ENCODE peak calls at places on chromosomes 3 and 15, in ten cellular contexts. B, C, E, U, O, L, Z, F, P and G are unnamed samples.

GRCh38 chr15:100726070-100726420 is 123.7 kb downstream of the ASB7 start:
- DNase-seq in Z (no peak), E (no peak), F (no peak), O (no peak), U (no peak), P (no peak), C (no peak), B (peak; percentile 11), L (no peak), G (no peak)

GRCh38 chr3:78565712-78566111 is 1202.1 kb downstream of the ROBO1 start:
- DNase-seq in B (no peak), E (no peak), Z (no peak), U (no peak), L (no peak), O (no peak), F (no peak), P (no peak), C (no peak), G (no peak)

GRCh38 chr3:77407454-77407853 is 367.6 kb downstream of the ROBO2 start:
- DNase-seq in F (no peak), O (no peak), Z (no peak), L (no peak), E (no peak), C (no peak), P (no peak), B (no peak), U (no peak), G (no peak)

GRCh38 chr3:195900426-195901355 is 7.7 kb downstream of the TNK2 start:
- DNase-seq in E (no peak), O (no peak), C (no peak), Z (peak; percentile 91), F (no peak), U (peak; percentile 92), L (peak; percentile 58), B (no peak), P (peak; percentile 95), G (no peak)

GRCh38 chr3:10941972-10942371 is 50.6 kb upstream of the SLC6A1 start:
- DNase-seq in O (no peak), U (peak; percentile 43), P (no peak), B (no peak), L (no peak), E (no peak), C (peak; percentile 69), Z (no peak), F (no peak), G (no peak)

GRCh38 chr15:76575177-76576078 is 238.9 kb downstream of the ISL2 start:
- DNase-seq in F (no peak), B (no peak), U (peak; percentile 11), E (no peak), O (no peak), C (no peak), Z (no peak), P (peak; percentile 22), L (no peak), G (no peak)

GRCh38 chr3:151817473-151817872 is 3.6 kb downstream of the AADAC start:
- DNase-seq in C (no peak), B (no peak), Z (no peak), L (no peak), F (no peak), U (no peak), P (no peak), O (no peak), E (no peak), G (no peak)

GRCh38 chr3:79497447-79498111 is 270.2 kb downstream of the ROBO1 start:
- DNase-seq in L (no peak), C (no peak), O (peak; percentile 21), F (no peak), E (no peak), U (peak; percentile 4), B (no peak), P (peak; percentile 60), Z (no peak), G (no peak)

GRCh38 chr15:48876057-48876456 is 1.9 kb upstream of the EID1 start:
- DNase-seq in C (no peak), L (no peak), F (no peak), B (no peak), Z (no peak), P (no peak), E (no peak), U (no peak), O (no peak), G (no peak)

GRCh38 chr3:123272547-123272946 is 70.8 kb downstream of the SEC22A start:
- DNase-seq in O (no peak), C (no peak), B (no peak), E (no peak), Z (no peak), F (no peak), U (no peak), P (no peak), L (no peak), G (no peak)

GRCh38 chr3:158801200-158801599 is 654 bp upstream of the MFSD1 start:
- DNase-seq in U (peak; percentile 16), Z (peak; percentile 15), O (no peak), L (no peak), E (no peak), C (no peak), P (no peak), F (no peak), B (no peak), G (no peak)

GRCh38 chr3:65178703-65179102 is 490.9 kb upstream of the ADAMTS9 start:
- DNase-seq in P (no peak), O (no peak), B (no peak), Z (no peak), U (no peak), F (no peak), C (no peak), E (no peak), L (no peak), G (no peak)

GRCh38 chr15:40150163-40150925 is 10.5 kb upstream of the BUB1B start:
- DNase-seq in B (no peak), Z (peak; percentile 31), L (peak; percentile 27), U (peak; percentile 72), F (peak; percentile 90), E (no peak), O (peak; percentile 91), P (peak; percentile 44), C (no peak), G (no peak)

GRCh38 chr3:114809668-114810413 is 337.2 kb downstream of the ZBTB20 start:
- DNase-seq in B (no peak), E (no peak), F (no peak), Z (no peak), C (no peak), L (no peak), O (no peak), P (no peak), U (no peak), G (no peak)

GRCh38 chr3:167507954-167508353 is 34.1 kb upstream of the SERPINI2 start:
- DNase-seq in B (no peak), P (peak; percentile 24), O (no peak), E (no peak), C (no peak), U (no peak), F (no peak), L (no peak), Z (no peak), G (no peak)

GRCh38 chr3:690770-691169 is 402.1 kb upstream of the CNTN6 start:
- DNase-seq in U (no peak), L (no peak), Z (no peak), O (no peak), E (no peak), F (no peak), B (no peak), C (no peak), P (no peak), G (no peak)